ENCODE peak calls at places on chromosomes 12 and 14, in ten cellular contexts. J is ovary; A is H1; T is dorsolateral prefrontal cortex; F is PC-9; L is CD8-positive, alpha-beta memory T cell; Z is uterus; E is GM12878; P is esophagus squamous epithelium; N is heart left ventricle. H is an unnamed sample. For H3K27me3, the result is how much of the 10 kb centered on the place peaks cover.

GRCh38 chr14:32984531-32984930 is 45.9 kb downstream of the NPAS3 start:
- DNase-seq in J (no peak), A (no peak), T (no peak), F (no peak), L (no peak), Z (no peak), E (no peak), P (no peak), N (no peak), H (no peak)

GRCh38 chr14:92687681-92688433 is 60.6 kb downstream of the LGMN start:
- DNase-seq in J (no peak), A (no peak), T (no peak), F (no peak), L (no peak), Z (no peak), E (no peak), P (no peak), N (peak), H (no peak)

GRCh38 chr14:91744068-91744480 is 12.2 kb upstream of the CATSPERB start:
- DNase-seq in J (no peak), A (no peak), T (no peak), F (peak), L (no peak), Z (no peak), E (no peak), P (no peak), N (no peak), H (no peak)

GRCh38 chr12:50257226-50258166 is 25.8 kb downstream of the LIMA1 start:
- DNase-seq in J (peak), A (no peak), T (no peak), F (peak), L (no peak), Z (no peak), E (no peak), P (no peak), N (no peak), H (no peak)

GRCh38 chr12:64083285-64084210 is 138.5 kb downstream of the KICS2 start:
- DNase-seq in J (peak), A (no peak), T (peak), F (no peak), L (no peak), Z (peak), E (no peak), P (peak), N (no peak), H (peak)

GRCh38 chr12:106883421-106883820 is 72.3 kb upstream of the TMEM263 start:
- DNase-seq in J (no peak), A (no peak), T (no peak), F (no peak), L (no peak), Z (no peak), E (no peak), P (no peak), N (no peak), H (no peak)

GRCh38 chr14:94697773-94698556 is 71.9 kb downstream of the GSC start:
- DNase-seq in J (no peak), A (no peak), T (no peak), F (no peak), L (no peak), Z (no peak), E (no peak), P (no peak), N (no peak), H (no peak)

GRCh38 chr14:54567634-54568561 is 970 bp downstream of the SAMD4A start:
- DNase-seq in J (peak), A (no peak), T (peak), F (no peak), L (peak), Z (peak), E (no peak), P (no peak), N (peak), H (peak)

GRCh38 chr12:121748571-121749265 is 36.2 kb downstream of the TMEM120B start:
- DNase-seq in J (peak), A (no peak), T (no peak), F (peak), L (no peak), Z (peak), E (no peak), P (no peak), N (no peak), H (no peak)

GRCh38 chr12:79000501-79000900 is 135.9 kb downstream of the SYT1 start:
- DNase-seq in J (no peak), A (no peak), T (no peak), F (no peak), L (no peak), Z (no peak), E (no peak), P (no peak), N (no peak), H (no peak)

GRCh38 chr12:100031821-100032220 is 47.1 kb upstream of the ANKS1B start:
- DNase-seq in J (no peak), A (no peak), T (no peak), F (no peak), L (no peak), Z (no peak), E (no peak), P (no peak), N (no peak), H (no peak)

GRCh38 chr12:124140889-124141550 is 153.9 kb upstream of the RFLNA start:
- DNase-seq in J (no peak), A (peak), T (no peak), F (no peak), L (no peak), Z (no peak), E (no peak), P (no peak), N (no peak), H (no peak)

GRCh38 chr12:96720363-96720705 is 186.7 kb upstream of the NEDD1 start:
- DNase-seq in J (no peak), A (no peak), T (no peak), F (no peak), L (no peak), Z (no peak), E (no peak), P (no peak), N (peak), H (no peak)

GRCh38 chr14:88228519-88229236 is 94.4 kb downstream of the KCNK10 start:
- DNase-seq in J (no peak), A (no peak), T (no peak), F (no peak), L (no peak), Z (no peak), E (no peak), P (no peak), N (no peak), H (no peak)

GRCh38 chr12:11863478-11863906 is 207.2 kb upstream of the BCL2L14 start:
- DNase-seq in J (peak), A (no peak), T (no peak), F (no peak), L (no peak), Z (peak), E (no peak), P (no peak), N (no peak), H (peak)

GRCh38 chr14:42715316-42715715 is 1108.6 kb downstream of the LRFN5 start:
- DNase-seq in J (no peak), A (no peak), T (no peak), F (no peak), L (no peak), Z (no peak), E (no peak), P (no peak), N (no peak), H (no peak)

GRCh38 chr14:54935958-54936357 is 33.3 kb upstream of the GCH1 start:
- DNase-seq in J (no peak), A (no peak), T (no peak), F (no peak), L (no peak), Z (no peak), E (no peak), P (no peak), N (no peak), H (no peak)

GRCh38 chr12:72271401-72271740 is 799 bp upstream of the TRHDE start:
- DNase-seq in J (peak), A (no peak), T (peak), F (no peak), L (no peak), Z (peak), E (no peak), P (no peak), N (peak), H (no peak)

GRCh38 chr12:20144341-20144740 is 224.0 kb upstream of the PDE3A start:
- DNase-seq in J (no peak), A (no peak), T (no peak), F (no peak), L (no peak), Z (no peak), E (peak), P (no peak), N (no peak), H (no peak)

GRCh38 chr12:22709292-22709691 is 84.3 kb downstream of the ETNK1 start:
- DNase-seq in J (no peak), A (no peak), T (no peak), F (no peak), L (no peak), Z (no peak), E (peak), P (no peak), N (no peak), H (no peak)

GRCh38 chr14:38705220-38705619 is 397.8 kb downstream of the SEC23A start:
- DNase-seq in J (no peak), A (no peak), T (no peak), F (no peak), L (no peak), Z (no peak), E (no peak), P (no peak), N (no peak), H (no peak)

GRCh38 chr14:38704220-38704619 is 398.8 kb downstream of the SEC23A start:
- DNase-seq in J (no peak), A (no peak), T (no peak), F (no peak), L (no peak), Z (no peak), E (no peak), P (no peak), N (no peak), H (no peak)
- H3K27ac ChIP-seq in J (no peak), A (no peak), T (no peak), F (no peak), L (no peak), Z (no peak), E (no peak), P (no peak), N (no peak), H (no peak)

DNA sequence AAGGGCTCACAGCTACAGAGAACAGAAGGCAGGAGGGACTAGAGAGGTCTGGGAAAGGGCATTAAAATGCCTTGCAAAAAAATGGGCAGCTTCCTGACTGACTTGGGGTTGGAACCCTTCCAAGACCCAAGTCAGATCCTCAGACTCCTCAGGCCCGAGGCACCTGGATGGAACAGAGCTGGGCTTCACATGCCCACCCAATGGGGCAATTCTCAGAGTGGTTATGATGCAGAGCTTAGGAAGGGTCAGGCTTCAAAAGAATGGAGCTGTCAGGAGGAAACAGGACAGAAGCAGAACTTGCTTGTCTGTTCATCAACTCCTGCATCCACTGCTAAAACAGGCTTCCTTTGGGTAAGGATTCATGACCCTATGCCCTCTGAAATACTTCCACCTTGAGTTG is 9.7 kb upstream of the KRT1 start:
- DNase-seq in J (no peak), A (no peak), T (no peak), F (no peak), L (no peak), Z (no peak), E (no peak), P (no peak), N (no peak), H (no peak)
- H3K27me3 ChIP-seq in J (under half), A (under half), T (under half), F (under half), L (under half), Z (under half), E (under half), P (under half), N (under half), H (under half)

DNA sequence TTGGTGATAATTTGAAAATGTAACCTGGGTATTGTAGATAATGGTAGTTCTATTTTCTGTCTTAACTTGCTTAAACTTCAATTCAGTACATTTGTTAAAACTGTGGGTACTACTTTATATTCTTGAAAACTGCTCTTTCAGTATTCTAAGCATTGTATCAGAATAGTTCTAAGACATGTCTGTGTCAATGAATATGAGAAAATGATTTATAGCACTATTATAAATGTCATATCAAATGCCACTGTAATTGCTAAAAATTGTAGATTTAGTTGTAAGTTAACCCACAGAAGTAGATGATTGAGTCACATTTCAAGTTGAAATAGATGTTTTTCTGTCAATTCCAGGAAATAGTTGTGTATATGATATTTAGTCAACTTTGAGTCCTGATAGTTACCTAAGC is 2.4 kb downstream of the NAA30 start:
- DNase-seq in J (no peak), A (no peak), T (no peak), F (no peak), L (no peak), Z (no peak), E (no peak), P (no peak), N (no peak), H (no peak)
- H3K4me3 ChIP-seq in J (no peak), A (no peak), T (peak), F (peak), L (no peak), Z (no peak), E (peak), P (no peak), N (peak), H (peak)

DNA sequence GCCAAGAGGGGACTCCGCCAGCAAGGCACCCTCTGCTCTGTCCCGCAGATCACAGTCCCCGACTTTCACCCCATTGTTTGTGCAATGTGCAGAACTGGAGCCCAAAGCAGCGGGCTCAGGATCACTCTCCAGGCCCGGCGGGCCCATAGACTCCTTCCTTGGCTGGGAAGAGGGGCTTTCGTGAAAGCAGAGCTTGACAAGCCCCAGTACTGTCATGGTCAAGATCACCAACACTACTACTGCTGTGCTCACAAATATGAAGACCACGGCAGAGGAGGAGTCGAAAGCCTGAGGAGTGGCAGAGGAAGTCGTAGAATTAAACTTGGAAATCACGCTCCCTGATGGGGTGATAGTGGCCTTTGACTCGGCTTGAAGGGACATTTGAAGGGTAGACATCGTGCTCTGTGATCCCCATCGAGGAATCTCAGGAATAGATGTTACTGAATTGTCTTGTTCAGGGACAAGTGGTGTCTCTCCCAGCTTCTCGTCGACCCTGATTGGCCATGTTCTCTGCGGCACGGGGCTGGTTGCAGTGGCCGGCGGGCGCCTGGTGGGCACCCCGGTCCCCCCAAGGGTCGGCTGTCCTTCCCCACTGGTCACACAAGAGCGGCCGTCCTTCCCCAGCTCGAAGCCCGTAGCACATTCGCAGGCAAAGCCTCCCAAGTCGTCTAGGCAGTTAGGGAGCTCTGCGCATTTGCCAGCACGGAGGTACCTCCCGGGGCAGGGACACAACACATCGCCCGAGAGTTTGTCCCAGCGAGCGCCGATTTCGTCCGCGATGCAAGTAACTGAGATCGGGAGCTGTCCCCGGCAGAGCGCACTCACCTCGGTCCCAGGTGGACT is 1.1 kb downstream of the CLEC14A start:
- DNase-seq in J (no peak), A (peak), T (peak), F (no peak), L (no peak), Z (no peak), E (no peak), P (no peak), N (no peak), H (peak)
- H3K27ac ChIP-seq in J (no peak), A (no peak), T (peak), F (no peak), L (no peak), Z (peak), E (no peak), P (peak), N (peak), H (peak)

DNA sequence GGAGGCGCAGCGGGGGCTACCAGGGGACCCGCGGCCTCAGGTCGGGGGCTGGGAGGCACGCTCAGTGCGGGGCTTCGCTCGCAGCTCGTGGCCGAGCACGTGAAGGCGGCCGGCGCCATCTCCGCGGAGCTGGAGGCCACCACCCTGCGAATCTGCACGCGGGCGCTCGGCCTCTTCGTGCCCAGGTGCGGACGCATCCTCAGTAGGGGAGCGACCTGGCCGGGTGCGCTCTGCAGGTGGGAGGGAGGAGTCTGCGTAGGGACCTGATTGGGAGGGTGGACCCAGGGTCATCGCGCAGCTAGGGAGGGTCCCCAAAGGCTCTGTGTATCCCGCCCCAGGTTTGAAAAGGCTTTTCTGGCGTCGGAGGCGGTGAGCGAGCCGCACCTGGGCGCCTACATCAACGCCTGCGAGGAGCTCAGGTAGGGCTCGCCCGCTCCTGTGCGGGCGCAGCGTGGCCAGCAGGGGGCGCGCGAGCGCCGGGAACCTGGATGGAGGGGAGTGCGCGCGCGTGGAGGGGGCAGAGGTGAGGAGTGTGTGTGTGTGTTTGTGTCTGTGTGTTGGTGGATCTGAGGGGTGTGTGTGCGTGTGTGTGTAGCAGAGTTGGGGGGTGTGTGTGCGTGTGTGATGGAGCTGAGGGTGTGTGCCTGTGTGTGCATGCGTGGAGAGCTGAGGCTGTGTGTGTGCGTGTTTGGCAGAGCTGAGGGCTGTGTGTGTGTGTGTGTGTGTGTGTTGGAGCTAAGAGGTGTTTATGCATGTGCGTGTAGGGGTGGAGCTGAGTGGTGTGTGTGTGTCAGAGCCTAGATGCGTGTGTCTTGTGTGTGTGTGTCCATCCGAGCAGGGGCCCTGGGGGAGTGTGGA is 10.4 kb downstream of the EXOC3L4 start:
- DNase-seq in J (peak), A (no peak), T (no peak), F (peak), L (peak), Z (peak), E (no peak), P (no peak), N (peak), H (peak)
- H3K27me3 ChIP-seq in J (under half), A (under half), T (under half), F (under half), L (under half), Z (under half), E (under half), P (under half), N (under half), H (under half)

DNA sequence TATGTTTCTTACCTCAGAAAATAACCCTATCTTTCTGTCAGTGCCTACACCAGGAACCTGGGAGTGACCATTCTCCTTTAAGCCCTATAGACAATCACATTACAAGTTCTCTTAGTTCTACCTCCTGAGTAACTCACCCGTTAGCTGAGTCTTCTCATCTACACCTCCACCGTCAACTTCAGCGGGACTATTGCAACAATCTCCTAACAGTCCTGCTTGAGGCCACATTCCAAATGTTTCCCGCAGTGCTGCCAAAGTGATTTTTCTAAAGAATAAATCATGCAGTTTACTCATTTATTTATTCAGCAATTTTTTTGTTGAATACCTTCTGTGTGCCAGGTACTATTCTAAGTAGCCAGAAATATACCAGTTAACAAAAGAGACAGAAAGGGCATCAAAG is 285.0 kb upstream of the GRIP1 start:
- DNase-seq in J (no peak), A (no peak), T (no peak), F (no peak), L (no peak), Z (no peak), E (no peak), P (no peak), N (no peak), H (no peak)
- H3K4me3 ChIP-seq in J (no peak), A (no peak), T (no peak), F (no peak), L (peak), Z (no peak), E (no peak), P (no peak), N (no peak), H (no peak)

DNA sequence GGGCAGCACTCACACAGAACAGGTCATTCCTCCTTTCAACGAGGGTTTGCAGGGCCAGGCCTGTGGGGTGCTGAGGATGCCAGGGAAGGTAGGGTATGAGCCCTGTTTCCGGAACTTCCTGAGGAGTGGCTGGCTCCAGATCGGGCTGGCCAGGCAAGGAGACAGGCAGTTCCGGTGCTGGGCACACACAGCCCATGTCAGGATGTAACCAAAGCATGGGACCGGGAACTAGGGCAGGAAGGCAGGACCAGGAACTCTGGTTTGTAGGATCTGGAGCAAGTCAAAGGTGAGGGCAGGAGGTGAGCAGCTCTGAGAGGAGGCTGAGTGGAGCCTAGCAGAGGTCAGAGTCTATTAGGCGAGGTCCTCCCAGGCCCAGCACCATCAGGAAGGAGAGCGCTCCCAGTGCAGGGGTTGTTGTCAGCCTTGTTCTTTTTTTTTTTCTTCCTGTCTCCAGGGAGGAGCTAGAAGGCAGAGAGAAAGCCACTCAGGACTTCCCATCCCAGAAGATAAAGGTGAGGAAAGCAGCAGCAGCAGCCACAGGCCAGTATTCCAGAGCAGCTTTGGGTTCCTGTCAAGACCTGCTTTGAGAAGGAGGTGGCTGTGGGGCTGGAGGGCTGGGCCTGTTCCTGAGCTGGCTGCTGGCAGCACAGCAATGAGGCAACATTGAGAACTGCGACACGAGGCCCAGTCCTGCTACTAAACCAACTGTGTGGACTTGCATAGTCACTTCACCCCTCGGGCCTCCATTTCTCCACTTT is 49.0 kb upstream of the PTGR2 start:
- DNase-seq in J (no peak), A (no peak), T (no peak), F (no peak), L (no peak), Z (no peak), E (no peak), P (no peak), N (no peak), H (no peak)
- H3K27ac ChIP-seq in J (no peak), A (no peak), T (no peak), F (peak), L (no peak), Z (no peak), E (no peak), P (peak), N (no peak), H (no peak)

GRCh38 chr12:52542157-52542556 is 10.8 kb downstream of the KRT71 start:
- DNase-seq in J (no peak), A (no peak), T (no peak), F (no peak), L (no peak), Z (no peak), E (no peak), P (no peak), N (no peak), H (no peak)
- H3K27me3 ChIP-seq in J (under half), A (under half), T (under half), F (under half), L (under half), Z (under half), E (under half), P (under half), N (under half), H (under half)